ENCODE peak calls at places on chromosomes 16 and 17, in four cellular contexts. M is OCI-LY7, B is kidney glomerular epithelial cell, J is heart right ventricle. Z is an unnamed sample.

GRCh38 chr16:53945996-53946395 is 242.0 kb downstream of the FTO start:
- DNase-seq in J (no peak), M (peak), B (peak), Z (peak)

GRCh38 chr17:39410279-39410678 is 8.9 kb upstream of the FBXL20 start:
- DNase-seq in B (no peak), J (no peak), M (no peak), Z (no peak)

GRCh38 chr16:62035115-62036092 is 834 bp downstream of the CDH8 start:
- DNase-seq in M (no peak), B (no peak), J (no peak), Z (peak)

GRCh38 chr17:72632026-72632684 is 460.3 kb downstream of the SLC39A11 start:
- DNase-seq in B (no peak), M (no peak), J (peak), Z (no peak)

GRCh38 chr17:27413792-27414191 is 42.5 kb upstream of the KSR1 start:
- DNase-seq in B (no peak), J (no peak), M (peak), Z (no peak)

GRCh38 chr17:82737981-82738877 is 2.8 kb downstream of the FN3K start:
- DNase-seq in J (peak), M (no peak), B (no peak), Z (peak)

GRCh38 chr17:35089846-35090193 is 26.3 kb upstream of the RFFL start:
- DNase-seq in J (peak), B (peak), M (no peak), Z (no peak)

GRCh38 chr17:29212681-29213121 is 32.5 kb upstream of the MYO18A start:
- DNase-seq in J (no peak), M (no peak), B (no peak), Z (peak)

GRCh38 chr16:101586-101985 is 23.6 kb downstream of the MPG start:
- DNase-seq in M (no peak), J (no peak), B (no peak), Z (no peak)

Z was measured in AG20443.